ENCODE peak calls at places on chromosome 10, in eight cellular contexts. H is colonic mucosa, I is fibroblast of villous mesenchyme, X is nephron progenitor cell, R is fibroblast of the aortic adventitia, V is fibroblast of lung, J is AG10803, C is mesothelial cell of epicardium. D is an unnamed sample.

GRCh38 chr10:9038146-9038714 is 983.7 kb downstream of the GATA3 start:
- DNase-seq in H (no peak), I (no peak), X (no peak), R (no peak), V (no peak), J (no peak), C (no peak), D (no peak)

GRCh38 chr10:119940487-119940886 is 48.0 kb downstream of the SEC23IP start:
- DNase-seq in H (no peak), I (no peak), X (no peak), R (peak; percentile 25), V (no peak), J (no peak), C (no peak), D (peak; percentile 3)

GRCh38 chr10:121792198-121792597 is 135.6 kb downstream of the ATE1 start:
- DNase-seq in H (no peak), I (peak; percentile 42), X (no peak), R (peak; percentile 76), V (peak; percentile 6), J (no peak), C (no peak), D (no peak)

GRCh38 chr10:70139151-70139996 is 6.7 kb upstream of the AIFM2 start:
- DNase-seq in H (no peak), I (no peak), X (no peak), R (no peak), V (no peak), J (no peak), C (no peak), D (no peak)

GRCh38 chr10:125123363-125124113 is 36.8 kb downstream of the CTBP2 start:
- DNase-seq in H (peak; percentile 93), I (peak; percentile 89), X (no peak), R (peak; percentile 78), V (peak; percentile 93), J (peak; percentile 67), C (no peak), D (no peak)

GRCh38 chr10:17729630-17730029 is 22.4 kb upstream of the TMEM236 start:
- DNase-seq in H (no peak), I (no peak), X (no peak), R (no peak), V (no peak), J (no peak), C (no peak), D (no peak)

GRCh38 chr10:23453465-23453864 is 14.6 kb downstream of the OTUD1 start:
- DNase-seq in H (no peak), I (no peak), X (no peak), R (no peak), V (no peak), J (no peak), C (no peak), D (no peak)

GRCh38 chr10:100519321-100520051 is at the start of gene SEC31B:
- DNase-seq in H (peak; percentile 30), I (no peak), X (peak; percentile 78), R (no peak), V (no peak), J (no peak), C (peak; percentile 40), D (no peak)

GRCh38 chr10:45319702-45320101 is 4.3 kb upstream of the OR13A1 start:
- DNase-seq in H (no peak), I (no peak), X (no peak), R (no peak), V (no peak), J (no peak), C (no peak), D (no peak)

GRCh38 chr10:119206603-119207366 is 586 bp upstream of the GRK5 start:
- DNase-seq in H (peak; percentile 66), I (peak; percentile 88), X (peak; percentile 78), R (peak; percentile 72), V (peak; percentile 60), J (peak; percentile 68), C (peak; percentile 84), D (no peak)

GRCh38 chr10:86317949-86318725 is 48.5 kb downstream of the GRID1 start:
- DNase-seq in H (no peak), I (no peak), X (no peak), R (no peak), V (no peak), J (no peak), C (no peak), D (no peak)

GRCh38 chr10:47095211-47095610 is 184.0 kb downstream of the PTPN20 start:
- DNase-seq in H (no peak), I (no peak), X (no peak), R (no peak), V (no peak), J (no peak), C (no peak), D (no peak)

GRCh38 chr10:92124524-92125168 is 166.2 kb downstream of the CPEB3 start:
- DNase-seq in H (peak; percentile 36), I (peak; percentile 78), X (no peak), R (peak; percentile 96), V (peak; percentile 90), J (peak; percentile 63), C (no peak), D (peak; percentile 55)

GRCh38 chr10:61961278-61961677 is 59.8 kb downstream of the ARID5B start:
- DNase-seq in H (no peak), I (no peak), X (no peak), R (no peak), V (no peak), J (no peak), C (no peak), D (no peak)

GRCh38 chr10:88687853-88688467 is 18.1 kb upstream of the LIPK start:
- DNase-seq in H (no peak), I (peak; percentile 32), X (no peak), R (peak; percentile 58), V (peak; percentile 57), J (peak; percentile 25), C (no peak), D (no peak)

GRCh38 chr10:56317603-56318002 is 43.5 kb downstream of the ZWINT start:
- DNase-seq in H (no peak), I (no peak), X (no peak), R (no peak), V (no peak), J (no peak), C (no peak), D (no peak)
- TF ChIP-seq CTCF in H (no peak), I (no peak), X (no peak), R (no peak), V (no peak), J (no peak), C (no peak), D (no peak)

GRCh38 chr10:131400518-131400917 is 89.0 kb upstream of the TCERG1L start:
- DNase-seq in H (no peak), I (no peak), X (no peak), R (no peak), V (no peak), J (no peak), C (no peak), D (no peak)
- TF ChIP-seq CTCF in H (no peak), I (no peak), X (no peak), R (no peak), V (no peak), J (no peak), C (no peak), D (no peak)

GRCh38 chr10:77293785-77294184 is 343.8 kb downstream of the KCNMA1 start:
- DNase-seq in H (no peak), I (no peak), X (no peak), R (no peak), V (no peak), J (no peak), C (no peak), D (no peak)

GRCh38 chr10:77300682-77301081 is 336.9 kb downstream of the KCNMA1 start:
- DNase-seq in H (no peak), I (no peak), X (no peak), R (no peak), V (no peak), J (no peak), C (no peak), D (no peak)

GRCh38 chr10:77297370-77297692 is 340.3 kb downstream of the KCNMA1 start:
- DNase-seq in H (no peak), I (peak; percentile 84), X (no peak), R (peak; percentile 72), V (peak; percentile 68), J (peak; percentile 52), C (no peak), D (peak; percentile 23)

GRCh38 chr10:77299257-77299656 is 338.4 kb downstream of the KCNMA1 start:
- DNase-seq in H (no peak), I (no peak), X (no peak), R (no peak), V (no peak), J (no peak), C (no peak), D (no peak)

DNA sequence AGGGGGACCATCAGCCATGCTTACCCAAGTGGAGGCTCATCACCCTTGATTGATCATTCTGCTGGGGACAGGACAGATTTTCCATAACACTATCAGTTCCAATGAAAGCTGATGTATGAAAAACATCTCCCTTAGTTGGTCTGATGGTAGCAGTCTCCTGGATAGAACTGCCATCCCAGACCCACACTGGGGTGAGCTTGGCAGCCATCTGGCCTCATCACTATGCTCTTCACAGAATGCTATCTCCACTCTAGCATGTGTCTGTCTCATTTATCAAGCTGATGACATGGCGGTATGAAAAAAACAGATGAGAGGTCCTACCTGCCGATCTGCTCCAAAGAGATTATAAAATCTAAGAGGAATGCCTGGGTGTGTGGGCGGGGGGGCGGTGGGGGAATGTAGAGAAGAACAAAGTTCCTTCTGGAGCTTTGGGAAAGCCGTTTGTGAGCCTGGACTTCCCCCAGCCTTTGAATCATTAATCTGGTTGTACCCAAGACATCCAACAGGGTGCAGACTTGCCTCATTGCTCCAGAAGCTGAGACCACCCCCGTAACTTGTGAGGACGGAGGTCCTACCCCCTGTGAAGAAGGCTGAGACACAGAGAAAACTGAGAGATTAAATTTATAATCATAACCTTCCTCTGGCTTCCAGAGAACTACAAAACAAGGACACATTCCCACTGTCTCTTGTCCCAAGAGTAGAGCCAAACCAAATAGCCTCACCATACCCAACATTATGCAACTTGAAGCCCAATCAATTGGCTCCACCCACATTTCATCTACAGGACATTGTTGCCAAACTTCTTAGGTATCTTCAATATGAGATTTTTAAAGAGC is 340.9 kb downstream of the KCNMA1 start:
- DNase-seq in H (no peak), I (no peak), X (no peak), R (no peak), V (no peak), J (peak; percentile 23), C (no peak), D (no peak)
- TF ChIP-seq CTCF in H (no peak), I (no peak), X (no peak), R (peak; percentile 1), V (no peak), J (no peak), C (no peak), D (no peak)

DNA sequence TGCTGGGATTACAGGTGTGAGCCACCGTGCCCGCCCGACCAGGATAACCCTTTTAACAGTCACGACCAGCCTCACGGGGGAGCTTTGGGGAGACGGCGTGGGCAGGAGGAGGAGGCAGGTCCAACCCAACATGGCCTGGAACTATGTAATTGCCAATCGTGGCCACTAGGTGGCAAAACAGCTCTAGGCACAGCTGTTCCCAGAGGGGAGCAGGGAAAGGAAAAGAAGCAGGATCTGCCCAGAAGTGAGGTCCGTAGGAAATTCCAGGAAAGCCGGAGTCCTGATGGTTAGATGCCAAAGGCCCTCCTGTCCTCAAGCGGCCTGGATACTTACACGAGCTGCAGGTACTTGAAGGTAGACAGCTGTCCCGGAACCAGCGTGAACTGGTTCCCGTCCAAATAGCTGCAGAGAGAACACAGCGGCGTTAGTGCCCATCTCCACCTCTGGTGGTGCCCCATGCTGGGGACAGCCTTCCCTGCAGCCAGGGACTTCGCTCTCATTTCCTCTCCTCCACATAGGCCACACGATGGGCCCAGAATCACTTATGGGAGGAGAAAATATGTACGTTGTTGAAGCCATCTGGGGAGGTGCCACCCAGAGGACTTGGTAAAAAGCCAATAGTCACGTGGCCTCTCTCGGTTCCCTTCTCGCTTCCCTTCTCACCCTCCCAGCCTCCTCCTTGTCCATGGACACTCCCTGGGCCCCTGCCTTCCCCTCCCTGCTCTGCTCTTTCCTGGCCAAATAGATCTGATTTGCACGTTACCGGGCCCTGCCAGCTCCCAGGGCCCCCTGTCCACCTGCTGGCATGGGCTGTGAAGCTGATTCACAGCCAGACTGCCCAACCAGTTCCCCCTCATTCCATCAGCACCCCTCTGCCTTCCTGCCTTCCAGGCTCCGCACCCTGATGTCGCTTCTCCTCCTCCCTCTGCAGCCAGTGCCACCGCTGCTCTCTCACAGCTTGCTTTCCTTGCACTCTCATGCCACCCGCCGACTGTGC is 148.1 kb downstream of the SLIT1 start:
- DNase-seq in H (peak; percentile 89), I (peak; percentile 72), X (peak; percentile 87), R (peak; percentile 84), V (peak; percentile 80), J (peak; percentile 69), C (peak; percentile 76), D (peak; percentile 35)
- TF ChIP-seq CTCF in H (peak; percentile 89), I (peak; percentile 87), X (peak; percentile 87), R (peak; percentile 91), V (peak; percentile 77), J (peak; percentile 87), C (peak; percentile 94), D (peak; percentile 86)

D was measured in AG09309.